ENCODE peak calls at places on chromosomes 7 and 10, in ten cellular contexts. K is activated naive CD4-positive, alpha-beta T cell; P is right cardiac atrium; X is NCI-H1105; R is EL; Y is tibial artery; O is ovary; J is HFFc6; B is stimulated activated CD8-positive, alpha-beta memory T cell treated with anti-CD3 and anti-CD28 coated beads, Interleukin-4, amount 100 ng/mL, for 24 hours; E is HCT116. C is an unnamed sample.

GRCh38 chr10:103820101-103821062 is 35.0 kb downstream of the SH3PXD2A start:
- DNase-seq in J (no peak), B (no peak), E (no peak), K (no peak), Y (peak), X (no peak), P (peak), O (peak), R (peak), C (peak)

GRCh38 chr10:24713086-24713485 is 10.6 kb downstream of the ARHGAP21 start:
- DNase-seq in P (no peak), R (no peak), K (no peak), X (no peak), Y (no peak), E (no peak), B (no peak), O (no peak), J (no peak), C (no peak)

GRCh38 chr7:16721541-16721940 is 32.0 kb upstream of the TSPAN13 start:
- DNase-seq in R (no peak), B (no peak), K (no peak), J (no peak), O (no peak), X (no peak), Y (no peak), E (no peak), P (no peak), C (no peak)

GRCh38 chr7:33739286-33739685 is 166.1 kb upstream of the BMPER start:
- DNase-seq in B (no peak), Y (no peak), J (no peak), K (no peak), X (no peak), R (no peak), P (no peak), E (no peak), O (no peak), C (no peak)

GRCh38 chr10:48564466-48565150 is 40.3 kb downstream of the ARHGAP22 start:
- DNase-seq in E (no peak), Y (no peak), O (no peak), P (no peak), B (no peak), X (no peak), K (no peak), R (no peak), J (no peak), C (no peak)

GRCh38 chr7:111030358-111030735 is 60.6 kb upstream of the LRRN3 start:
- DNase-seq in Y (no peak), J (no peak), O (no peak), R (no peak), E (no peak), P (no peak), X (no peak), K (no peak), B (no peak), C (no peak)

GRCh38 chr10:51291961-51292360 is 217.7 kb downstream of the PRKG1 start:
- DNase-seq in P (no peak), J (no peak), E (no peak), X (no peak), O (no peak), R (no peak), B (no peak), K (no peak), Y (no peak), C (no peak)

GRCh38 chr10:6320320-6321010 is 117.7 kb downstream of the PFKFB3 start:
- DNase-seq in O (no peak), R (no peak), Y (no peak), J (no peak), X (no peak), B (no peak), E (no peak), K (no peak), P (no peak), C (no peak)

GRCh38 chr10:44198096-44198779 is 186.7 kb downstream of the CXCL12 start:
- DNase-seq in E (no peak), O (no peak), B (no peak), P (no peak), K (no peak), J (no peak), X (no peak), Y (no peak), R (no peak), C (no peak)

GRCh38 chr7:148694631-148695030 is 4.1 kb upstream of the CUL1 start:
- DNase-seq in P (no peak), B (no peak), E (no peak), J (no peak), O (no peak), R (no peak), K (no peak), Y (no peak), X (no peak), C (no peak)

GRCh38 chr10:73991846-73992245 is 6.1 kb upstream of the VCL start:
- DNase-seq in P (peak), Y (peak), J (no peak), K (peak), E (no peak), R (no peak), O (no peak), B (peak), X (no peak), C (no peak)

GRCh38 chr10:71033396-71033980 is 145.1 kb upstream of the PCBD1 start:
- DNase-seq in Y (no peak), R (no peak), K (no peak), E (no peak), B (no peak), O (no peak), J (no peak), P (no peak), X (no peak), C (no peak)

GRCh38 chr7:139808401-139808800 is 20.7 kb upstream of the TBXAS1 start:
- DNase-seq in X (no peak), K (no peak), E (no peak), J (no peak), Y (no peak), R (no peak), P (no peak), B (no peak), O (no peak), C (no peak)

GRCh38 chr10:91681361-91682276 is 48.7 kb upstream of the PPP1R3C start:
- DNase-seq in E (no peak), X (peak), J (no peak), P (peak), Y (no peak), B (no peak), R (peak), O (no peak), K (no peak), C (no peak)

GRCh38 chr7:130853503-130854279 is 119.7 kb upstream of the KLF14 start:
- DNase-seq in R (peak), K (no peak), E (peak), O (no peak), B (no peak), P (no peak), X (no peak), Y (no peak), J (peak), C (no peak)

GRCh38 chr7:55304363-55304762 is 60.8 kb upstream of the LANCL2 start:
- DNase-seq in P (no peak), R (no peak), K (no peak), J (no peak), Y (no peak), X (no peak), O (no peak), B (no peak), E (no peak), C (no peak)

GRCh38 chr7:21898265-21898930 is 47.3 kb downstream of the CDCA7L start:
- DNase-seq in B (no peak), E (no peak), R (no peak), K (no peak), J (no peak), X (no peak), Y (no peak), P (no peak), O (no peak), C (no peak)

GRCh38 chr7:77351539-77352004 is 64.6 kb downstream of the GSAP start:
- DNase-seq in P (no peak), X (no peak), B (peak), K (no peak), Y (no peak), J (no peak), O (no peak), R (no peak), E (no peak), C (no peak)